ENCODE peak calls at places on chromosomes 13 and 19, in ten cellular contexts. Q, J, M, E, T, V, W, X, Z and L are unnamed samples.

GRCh38 chr19:57830071-57830602 is at the start of gene ZNF587B:
- DNase-seq in Q (peak; percentile 95), J (no peak), M (peak; percentile 49), E (peak; percentile 84), T (peak; percentile 52), V (peak; percentile 67), W (peak; percentile 81), X (peak; percentile 19), Z (peak; percentile 47), L (peak; percentile 85)

GRCh38 chr13:91313103-91313502 is 34.4 kb upstream of the MIR17HG start:
- DNase-seq in Q (peak; percentile 56), J (no peak), M (peak; percentile 22), E (no peak), T (no peak), V (no peak), W (no peak), X (peak; percentile 71), Z (no peak), L (no peak)

GRCh38 chr19:29587518-29587986 is 18.5 kb upstream of the POP4 start:
- DNase-seq in Q (no peak), J (peak; percentile 17), M (peak; percentile 58), E (no peak), T (no peak), V (no peak), W (no peak), X (no peak), Z (no peak), L (no peak)

GRCh38 chr19:1237754-1238372 is at the start of gene CBARP:
- DNase-seq in Q (peak; percentile 89), J (no peak), M (peak; percentile 35), E (no peak), T (peak; percentile 72), V (peak; percentile 66), W (no peak), X (no peak), Z (no peak), L (no peak)

GRCh38 chr13:36612242-36612641 is 61.6 kb upstream of the SERTM1 start:
- DNase-seq in Q (no peak), J (no peak), M (no peak), E (no peak), T (no peak), V (no peak), W (no peak), X (no peak), Z (no peak), L (peak; percentile 30)

GRCh38 chr19:13262450-13262849 is 112.2 kb downstream of the IER2 start:
- DNase-seq in Q (peak; percentile 22), J (no peak), M (peak; percentile 88), E (no peak), T (no peak), V (no peak), W (no peak), X (peak; percentile 69), Z (no peak), L (no peak)

GRCh38 chr19:10884273-10884672 is 12.9 kb downstream of the CARM1 start:
- DNase-seq in Q (no peak), J (no peak), M (peak; percentile 65), E (no peak), T (no peak), V (no peak), W (no peak), X (no peak), Z (peak; percentile 33), L (no peak)

GRCh38 chr19:43777163-43777700 is 3.5 kb downstream of the KCNN4 start:
- DNase-seq in Q (no peak), J (no peak), M (no peak), E (peak; percentile 84), T (no peak), V (no peak), W (no peak), X (peak; percentile 82), Z (peak; percentile 79), L (no peak)

GRCh38 chr13:73440296-73440895 is 381.6 kb downstream of the KLF5 start:
- DNase-seq in Q (peak; percentile 27), J (no peak), M (no peak), E (no peak), T (no peak), V (no peak), W (peak; percentile 38), X (peak; percentile 25), Z (no peak), L (no peak)

GRCh38 chr13:110907301-110907700 is 7.6 kb downstream of the ANKRD10 start:
- DNase-seq in Q (no peak), J (no peak), M (no peak), E (no peak), T (no peak), V (no peak), W (no peak), X (no peak), Z (no peak), L (no peak)

GRCh38 chr13:110907951-110908898 is 6.6 kb downstream of the ANKRD10 start:
- DNase-seq in Q (no peak), J (no peak), M (peak; percentile 94), E (no peak), T (no peak), V (no peak), W (peak; percentile 73), X (no peak), Z (peak; percentile 82), L (peak; percentile 80)

GRCh38 chr13:110912651-110913051 is 2.2 kb downstream of the ANKRD10 start:
- DNase-seq in Q (peak; percentile 43), J (no peak), M (peak; percentile 35), E (peak; percentile 64), T (no peak), V (no peak), W (no peak), X (no peak), Z (no peak), L (no peak)

GRCh38 chr13:110911880-110912279 is 3.0 kb downstream of the ANKRD10 start:
- DNase-seq in Q (no peak), J (no peak), M (peak; percentile 71), E (no peak), T (no peak), V (no peak), W (no peak), X (no peak), Z (no peak), L (no peak)

GRCh38 chr13:110910013-110910890 is 4.6 kb downstream of the ANKRD10 start:
- DNase-seq in Q (no peak), J (no peak), M (no peak), E (no peak), T (no peak), V (no peak), W (no peak), X (no peak), Z (no peak), L (no peak)
- H3K4me1 ChIP-seq in Q (peaks cover 39% of the 10 kb centered on the region), J (peaks cover 27% of the 10 kb centered on the region), M (peaks cover 53% of the 10 kb centered on the region), E (peaks cover 64% of the 10 kb centered on the region), T (no peaks in the 10 kb centered on the region), V (peaks cover 56% of the 10 kb centered on the region), W (peaks cover 23% of the 10 kb centered on the region), X (peaks cover 11% of the 10 kb centered on the region), Z (peaks cover 51% of the 10 kb centered on the region), L (peaks cover 3% of the 10 kb centered on the region)

DNA sequence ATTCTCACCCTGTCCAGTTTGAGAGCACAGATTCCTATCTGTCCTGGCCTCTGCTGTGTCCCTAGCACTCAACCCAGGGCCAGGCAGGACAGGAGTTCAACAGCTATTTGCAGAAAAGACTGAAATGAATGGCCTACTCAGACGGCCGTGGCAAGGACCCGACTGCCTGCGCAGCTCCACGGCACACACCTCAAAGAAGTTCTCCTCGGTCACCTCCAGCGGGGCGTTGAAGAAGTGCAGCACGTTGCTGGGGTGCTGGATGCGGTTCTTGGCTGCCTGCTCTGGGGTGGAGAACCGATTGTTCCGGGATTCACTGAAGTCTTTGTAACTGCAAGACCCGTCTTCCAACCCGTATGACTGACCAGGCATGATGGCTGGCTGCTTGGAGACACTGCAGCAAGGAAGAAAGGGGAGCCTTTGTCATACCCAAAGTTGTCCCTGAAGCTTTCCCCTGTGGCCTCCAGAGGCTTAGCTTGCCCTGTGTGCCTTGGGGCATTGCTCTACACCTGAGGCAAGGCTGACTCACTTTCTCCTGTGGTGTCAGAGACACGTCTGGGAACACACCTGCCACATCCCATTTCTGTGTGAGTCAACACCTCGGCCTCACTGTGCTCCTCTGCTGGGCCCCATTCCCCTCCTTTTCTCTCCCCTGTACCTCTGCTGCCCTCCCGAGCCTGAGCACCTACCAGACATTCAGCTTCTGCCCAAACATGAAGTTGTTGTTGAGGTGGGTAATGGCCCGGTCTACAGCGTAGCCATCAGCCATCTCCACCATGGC is 6.8 kb upstream of the ECH1 start:
- DNase-seq in Q (no peak), J (no peak), M (peak; percentile 94), E (peak; percentile 60), T (peak; percentile 36), V (no peak), W (peak; percentile 80), X (no peak), Z (peak; percentile 94), L (no peak)
- H3K4me1 ChIP-seq in Q (no peaks in the 10 kb centered on the region), J (peaks cover 40% of the 10 kb centered on the region), M (peaks cover 54% of the 10 kb centered on the region), E (peaks cover 52% of the 10 kb centered on the region), T (peaks cover 52% of the 10 kb centered on the region), V (peaks cover 17% of the 10 kb centered on the region), W (peaks cover 32% of the 10 kb centered on the region), X (peaks cover 11% of the 10 kb centered on the region), Z (peaks cover 66% of the 10 kb centered on the region), L (peaks cover 11% of the 10 kb centered on the region)

GRCh38 chr13:113610266-113610665 is 25.7 kb downstream of the TFDP1 start:
- DNase-seq in Q (no peak), J (no peak), M (no peak), E (no peak), T (no peak), V (no peak), W (no peak), X (no peak), Z (no peak), L (no peak)
- H3K4me1 ChIP-seq in Q (no peaks in the 10 kb centered on the region), J (peaks cover 4% of the 10 kb centered on the region), M (no peaks in the 10 kb centered on the region), E (peaks cover 13% of the 10 kb centered on the region), T (no peaks in the 10 kb centered on the region), V (no peaks in the 10 kb centered on the region), W (no peaks in the 10 kb centered on the region), X (no peaks in the 10 kb centered on the region), Z (no peaks in the 10 kb centered on the region), L (peaks cover 4% of the 10 kb centered on the region)

GRCh38 chr13:49539746-49540145 is 44.0 kb downstream of the PHF11 start:
- DNase-seq in Q (no peak), J (no peak), M (no peak), E (no peak), T (no peak), V (no peak), W (no peak), X (peak; percentile 58), Z (no peak), L (no peak)

GRCh38 chr13:49540552-49540951 is 44.8 kb downstream of the PHF11 start:
- DNase-seq in Q (peak; percentile 5), J (no peak), M (peak; percentile 7), E (no peak), T (no peak), V (no peak), W (no peak), X (peak; percentile 69), Z (no peak), L (peak; percentile 5)

GRCh38 chr13:49536144-49536873 is 40.6 kb downstream of the PHF11 start:
- DNase-seq in Q (no peak), J (no peak), M (no peak), E (no peak), T (no peak), V (no peak), W (no peak), X (no peak), Z (no peak), L (no peak)

GRCh38 chr13:49538404-49538803 is 42.7 kb downstream of the PHF11 start:
- DNase-seq in Q (no peak), J (no peak), M (no peak), E (no peak), T (no peak), V (no peak), W (no peak), X (no peak), Z (no peak), L (no peak)

GRCh38 chr13:49539313-49539712 is 43.6 kb downstream of the PHF11 start:
- DNase-seq in Q (no peak), J (no peak), M (no peak), E (no peak), T (no peak), V (no peak), W (no peak), X (peak; percentile 42), Z (no peak), L (no peak)
- H3K4me1 ChIP-seq in Q (peaks cover 6% of the 10 kb centered on the region), J (peaks cover 15% of the 10 kb centered on the region), M (no peaks in the 10 kb centered on the region), E (peaks cover 15% of the 10 kb centered on the region), T (no peaks in the 10 kb centered on the region), V (no peaks in the 10 kb centered on the region), W (no peaks in the 10 kb centered on the region), X (peaks cover 42% of the 10 kb centered on the region), Z (no peaks in the 10 kb centered on the region), L (no peaks in the 10 kb centered on the region)